ENCODE peak calls at places on chromosomes 6 and 20, in five cellular contexts. V, D, O, M and W are unnamed samples.

GRCh38 chr6:69456086-69456485 is 340.7 kb downstream of the LMBRD1 start:
- DNase-seq in O (no peak), V (no peak), D (no peak), M (no peak), W (no peak)

GRCh38 chr6:18126116-18126515 is 3.6 kb upstream of the NHLRC1 start:
- DNase-seq in M (no peak), O (no peak), V (no peak), D (peak), W (no peak)

GRCh38 chr20:53692465-53693067 is 98.9 kb upstream of the ZNF217 start:
- DNase-seq in V (no peak), M (no peak), O (peak), D (peak), W (no peak)

GRCh38 chr6:163394659-163395058 is 19.9 kb upstream of the QKI start:
- DNase-seq in O (no peak), D (no peak), V (no peak), M (no peak), W (no peak)

GRCh38 chr6:145836170-145836569 is 21.6 kb upstream of the FBXO30 start:
- DNase-seq in O (peak), M (no peak), D (peak), V (no peak), W (no peak)

GRCh38 chr6:25324076-25324762 is 45.0 kb downstream of the CARMIL1 start:
- DNase-seq in D (no peak), M (no peak), O (no peak), V (no peak), W (no peak)

GRCh38 chr20:25067102-25067987 is 9.4 kb upstream of the ACSS1 start:
- DNase-seq in V (no peak), M (no peak), O (no peak), D (no peak), W (no peak)

GRCh38 chr20:46814366-46815232 is 80.0 kb upstream of the EYA2 start:
- DNase-seq in D (peak), V (no peak), O (peak), M (no peak), W (no peak)

GRCh38 chr6:17450825-17451224 is 57.4 kb downstream of the CAP2 start:
- DNase-seq in M (no peak), V (no peak), D (no peak), O (no peak), W (no peak)

GRCh38 chr6:16559091-16559490 is 202.2 kb downstream of the ATXN1 start:
- DNase-seq in V (no peak), M (no peak), O (no peak), D (peak), W (no peak)

GRCh38 chr6:149166747-149167146 is 150.8 kb upstream of the TAB2 start:
- DNase-seq in O (no peak), M (no peak), V (no peak), D (no peak), W (no peak)

GRCh38 chr6:6546318-6547110 is 42.0 kb upstream of the LY86 start:
- DNase-seq in D (peak), M (peak), O (peak), V (peak), W (peak)

GRCh38 chr6:104928141-104928540 is 28.8 kb upstream of the LIN28B start:
- DNase-seq in V (no peak), M (no peak), D (no peak), O (no peak), W (no peak)

GRCh38 chr20:44714701-44715494 is at the start of gene CCN5:
- DNase-seq in O (peak), D (peak), V (no peak), M (peak), W (no peak)

GRCh38 chr6:135922746-135923145 is 71.2 kb downstream of the PDE7B start:
- DNase-seq in V (no peak), M (no peak), O (peak), D (peak), W (no peak)

GRCh38 chr6:162736933-162737332 is 9.2 kb downstream of the PACRG start:
- DNase-seq in O (no peak), D (no peak), M (no peak), V (no peak), W (no peak)

GRCh38 chr6:142833798-142834197 is 111.2 kb downstream of the HIVEP2 start:
- DNase-seq in O (no peak), V (no peak), M (no peak), D (no peak), W (no peak)

GRCh38 chr6:23213193-23213592 is 643.8 kb downstream of the HDGFL1 start:
- DNase-seq in V (no peak), O (peak), M (no peak), D (no peak), W (no peak)

GRCh38 chr6:38483526-38483925 is 156.2 kb downstream of the BTBD9 start:
- DNase-seq in D (no peak), O (no peak), M (no peak), V (peak), W (no peak)

GRCh38 chr20:32132911-32133549 is 23.5 kb downstream of the TM9SF4 start:
- DNase-seq in M (no peak), D (no peak), O (no peak), V (peak), W (no peak)

GRCh38 chr20:34891166-34892062 is 15.0 kb downstream of the ACSS2 start:
- DNase-seq in V (no peak), M (no peak), O (peak), D (peak), W (peak)

GRCh38 chr20:330233-331149 is 5.1 kb downstream of the SOX12 start:
- DNase-seq in D (peak), V (peak), O (peak), M (no peak), W (peak)

GRCh38 chr6:109308018-109308492 is 74.2 kb downstream of the CD164 start:
- DNase-seq in D (peak), V (no peak), O (peak), M (peak), W (peak)

GRCh38 chr6:109458774-109459531 is 3.4 kb upstream of the MICAL1 start:
- DNase-seq in O (no peak), M (no peak), V (peak), D (no peak), W (peak)

GRCh38 chr6:161198176-161198575 is 75.7 kb downstream of the AGPAT4 start:
- DNase-seq in V (no peak), M (no peak), D (peak), O (peak), W (no peak)

GRCh38 chr6:20160541-20161283 is 51.6 kb downstream of the MBOAT1 start:
- DNase-seq in V (no peak), O (no peak), M (no peak), D (no peak), W (no peak)

GRCh38 chr6:129500958-129501381 is 209.0 kb downstream of the ARHGAP18 start:
- DNase-seq in V (no peak), M (no peak), O (peak), D (no peak), W (no peak)

GRCh38 chr6:157710604-157711003 is 112.4 kb upstream of the SNX9 start:
- DNase-seq in D (peak), O (no peak), M (no peak), V (no peak), W (no peak)

GRCh38 chr20:41309817-41310216 is 7.7 kb downstream of the ZHX3 start:
- DNase-seq in D (peak), V (no peak), M (no peak), O (peak), W (no peak)

GRCh38 chr6:124742971-124743370 is 219.3 kb upstream of the RNF217 start:
- DNase-seq in D (no peak), V (no peak), M (no peak), O (peak), W (no peak)

GRCh38 chr6:151808331-151809241 is 1.1 kb downstream of the ESR1 start:
- DNase-seq in D (no peak), O (no peak), V (peak), M (no peak), W (no peak)

GRCh38 chr20:43682446-43682845 is 15.5 kb downstream of the MYBL2 start:
- DNase-seq in D (no peak), V (no peak), O (no peak), M (no peak), W (no peak)

GRCh38 chr6:9830808-9831207 is 584.1 kb downstream of the TFAP2A start:
- DNase-seq in O (peak), D (peak), V (no peak), M (no peak), W (no peak)

GRCh38 chr20:63979549-63980316 is at the start of gene SAMD10:
- DNase-seq in V (peak), O (peak), D (no peak), M (peak), W (peak)
- TF ChIP-seq CTCF in V (no peak), O (no peak), D (no peak), M (no peak), W (peak)

GRCh38 chr20:19249515-19249914 is 37.1 kb downstream of the SLC24A3 start:
- DNase-seq in M (no peak), O (no peak), V (no peak), D (no peak), W (no peak)
- TF ChIP-seq CTCF in M (no peak), O (no peak), V (no peak), D (no peak), W (no peak)

GRCh38 chr6:4790158-4790899 is 14.1 kb downstream of the CDYL start:
- DNase-seq in V (no peak), D (no peak), O (no peak), M (no peak), W (peak)

GRCh38 chr6:4791174-4791573 is 15.0 kb downstream of the CDYL start:
- DNase-seq in M (no peak), V (no peak), O (no peak), D (no peak), W (no peak)

GRCh38 chr6:4788482-4788881 is 12.3 kb downstream of the CDYL start:
- DNase-seq in D (no peak), V (no peak), M (no peak), O (no peak), W (no peak)

GRCh38 chr6:4786936-4787504 is 10.8 kb downstream of the CDYL start:
- DNase-seq in D (no peak), V (no peak), O (no peak), M (no peak), W (no peak)

GRCh38 chr6:4788953-4789584 is 12.9 kb downstream of the CDYL start:
- DNase-seq in V (peak), D (no peak), M (no peak), O (no peak), W (no peak)
- TF ChIP-seq CTCF in V (peak), D (no peak), M (no peak), O (no peak), W (no peak)

GRCh38 chr6:31005249-31006020 is 4.8 kb upstream of the MUC22 start:
- DNase-seq in V (no peak), O (no peak), D (no peak), M (no peak), W (no peak)

GRCh38 chr6:31009731-31010130 is 543 bp upstream of the MUC22 start:
- DNase-seq in M (no peak), V (no peak), D (no peak), O (no peak), W (no peak)

GRCh38 chr6:31010393-31011060 is at the start of gene MUC22:
- DNase-seq in V (no peak), M (no peak), O (peak), D (peak), W (peak)

GRCh38 chr6:31007694-31008093 is 2.6 kb upstream of the MUC22 start:
- DNase-seq in O (peak), M (no peak), D (peak), V (no peak), W (no peak)

GRCh38 chr6:31008165-31008564 is 2.1 kb upstream of the MUC22 start:
- DNase-seq in D (no peak), M (no peak), V (no peak), O (no peak), W (no peak)
- TF ChIP-seq CTCF in D (no peak), M (no peak), V (no peak), O (no peak), W (no peak)